ENCODE peak calls at places on chromosomes 4 and X, in nine cellular contexts. K is iPS DF 6.9; Z is astrocyte of the spinal cord; N is ascending aorta; S is activated naive CD4-positive, alpha-beta T cell treated with Interleukin-2 at 50 U/mL for 16 hours; D is B cell; G is anterior cingulate cortex; Q is activated T-helper 2 cell treated with anti-CD3 and anti-CD28 coated beads, Interferon-gamma antibody, Interleukin-2, Interleukin-4, amounts not matched to agents 10 μg/mL and 5 μg/mL and 100 μg/mL, durations not matched to agents 14 hours and 24 hours and 36 hours; M is NCI-H1092. U is an unnamed sample.

GRCh38 chr4:8896071-8896470 is 24.4 kb upstream of the HMX1 start:
- DNase-seq in D (no peak), G (no peak), S (no peak), K (no peak), M (no peak), Q (no peak), N (no peak), Z (no peak), U (no peak)

GRCh38 chr4:93828830-93829530 is 427 bp downstream of the ATOH1 start:
- DNase-seq in M (no peak), Q (peak), N (no peak), Z (no peak), G (no peak), K (no peak), S (no peak), D (no peak), U (no peak)

GRCh38 chr4:169849456-169849855 is 91.7 kb upstream of the HPF1 start:
- DNase-seq in N (no peak), G (no peak), M (no peak), D (no peak), Q (no peak), Z (no peak), S (no peak), K (no peak), U (no peak)

GRCh38 chr4:150297861-150298474 is 219.7 kb downstream of the DCLK2 start:
- DNase-seq in N (no peak), K (no peak), M (peak), D (peak), Z (peak), G (no peak), Q (no peak), S (peak), U (no peak)

GRCh38 chr4:154939851-154940250 is 158.8 kb downstream of the RBM46 start:
- DNase-seq in S (no peak), Z (no peak), Q (no peak), K (no peak), D (no peak), N (no peak), G (no peak), M (no peak), U (no peak)

GRCh38 chrX:151852294-151852693 is 60.4 kb upstream of the MAGEA4 start:
- DNase-seq in Q (no peak), K (no peak), Z (no peak), N (no peak), M (no peak), D (no peak), G (no peak), S (no peak), U (no peak)

GRCh38 chrX:146363919-146364318 is 445.7 kb upstream of the CXorf51B start:
- DNase-seq in D (no peak), Q (no peak), M (no peak), K (no peak), Z (no peak), S (no peak), N (no peak), G (no peak), U (no peak)

GRCh38 chrX:110082156-110082555 is 79.2 kb downstream of the TMEM164 start:
- DNase-seq in N (no peak), G (no peak), Z (peak), D (no peak), K (no peak), S (no peak), M (no peak), Q (no peak), U (peak)

GRCh38 chr4:187276786-187277408 is 553.2 kb upstream of the FAT1 start:
- DNase-seq in Q (no peak), K (no peak), G (no peak), S (no peak), N (no peak), M (no peak), D (no peak), Z (peak), U (no peak)

GRCh38 chr4:146633471-146633800 is 5.3 kb upstream of the POU4F2 start:
- DNase-seq in Q (no peak), S (no peak), K (no peak), G (no peak), N (no peak), D (no peak), M (no peak), Z (no peak), U (no peak)

GRCh38 chrX:3938587-3938986 is 225.1 kb upstream of the PRKX start:
- DNase-seq in G (no peak), D (no peak), N (no peak), M (no peak), K (no peak), S (no peak), Q (no peak), Z (no peak), U (no peak)